ENCODE peak calls at places on chromosomes 13 and 19, in five cellular contexts. One of them, this sample, is unnamed.
A peak's percentile ranks its signal among the peaks of the same experiment; 100 is the strongest.

GRCh38 chr13:113584870-113585671 is 518 bp downstream of the TFDP1 start:
- DNase-seq in K562: peak; percentile 56
- DNase-seq in HepG2: no peak
- DNase-seq in GM12878: no peak
- DNase-seq in H1: no peak
- DNase-seq in this sample: no peak

GRCh38 chr13:30017880-30018279 is 167.5 kb upstream of the UBL3 start:
- DNase-seq in HepG2: no peak
- DNase-seq in GM12878: no peak
- DNase-seq in K562: no peak
- DNase-seq in H1: no peak
- DNase-seq in this sample: no peak

GRCh38 chr19:15283141-15283885 is 49.0 kb downstream of the BRD4 start:
- DNase-seq in GM12878: no peak
- DNase-seq in K562: no peak
- DNase-seq in H1: no peak
- DNase-seq in HepG2: no peak
- DNase-seq in this sample: no peak

GRCh38 chr13:95676100-95676774 is 702 bp upstream of the DNAJC3 start:
- DNase-seq in K562: peak; percentile 10
- DNase-seq in GM12878: no peak
- DNase-seq in HepG2: peak; percentile 50
- DNase-seq in H1: no peak
- DNase-seq in this sample: peak; percentile 22

GRCh38 chr13:90447735-90448103 is 899.8 kb upstream of the MIR17HG start:
- DNase-seq in H1: no peak
- DNase-seq in K562: no peak
- DNase-seq in HepG2: no peak
- DNase-seq in GM12878: no peak
- DNase-seq in this sample: peak; percentile 1

GRCh38 chr19:51091126-51091525 is 8.4 kb upstream of the KLK14 start:
- DNase-seq in H1: no peak
- DNase-seq in GM12878: no peak
- DNase-seq in HepG2: no peak
- DNase-seq in K562: no peak
- DNase-seq in this sample: no peak

GRCh38 chr13:71866173-71867091 is 572 bp downstream of the DACH1 start:
- DNase-seq in HepG2: no peak
- DNase-seq in H1: no peak
- DNase-seq in GM12878: no peak
- DNase-seq in K562: no peak
- DNase-seq in this sample: no peak

GRCh38 chr13:28529836-28530235 is 34.9 kb upstream of the FLT1 start:
- DNase-seq in GM12878: no peak
- DNase-seq in H1: no peak
- DNase-seq in HepG2: no peak
- DNase-seq in K562: no peak
- DNase-seq in this sample: no peak

GRCh38 chr13:99380921-99381645 is 73.9 kb upstream of the GPR183 start:
- DNase-seq in H1: no peak
- DNase-seq in HepG2: no peak
- DNase-seq in GM12878: peak; percentile 82
- DNase-seq in K562: no peak
- DNase-seq in this sample: no peak

GRCh38 chr13:71525004-71525403 is 342.0 kb downstream of the DACH1 start:
- DNase-seq in HepG2: no peak
- DNase-seq in K562: no peak
- DNase-seq in H1: no peak
- DNase-seq in GM12878: no peak
- DNase-seq in this sample: no peak

GRCh38 chr13:111315347-111315995 is 5.0 kb upstream of the TEX29 start:
- DNase-seq in K562: no peak
- DNase-seq in GM12878: no peak
- DNase-seq in HepG2: no peak
- DNase-seq in H1: no peak
- DNase-seq in this sample: no peak

GRCh38 chr13:74221752-74222151 is 87.5 kb upstream of the KLF12 start:
- DNase-seq in K562: no peak
- DNase-seq in GM12878: no peak
- DNase-seq in HepG2: peak; percentile 17
- DNase-seq in H1: no peak
- DNase-seq in this sample: no peak

GRCh38 chr19:43780706-43781525 is at the start of gene KCNN4:
- DNase-seq in H1: no peak
- DNase-seq in HepG2: no peak
- DNase-seq in K562: peak; percentile 78
- DNase-seq in GM12878: no peak
- DNase-seq in this sample: peak; percentile 71

GRCh38 chr13:75566658-75567057 is 17.1 kb downstream of the UCHL3 start:
- DNase-seq in K562: no peak
- DNase-seq in HepG2: peak; percentile 31
- DNase-seq in H1: no peak
- DNase-seq in GM12878: no peak
- DNase-seq in this sample: no peak

DNA sequence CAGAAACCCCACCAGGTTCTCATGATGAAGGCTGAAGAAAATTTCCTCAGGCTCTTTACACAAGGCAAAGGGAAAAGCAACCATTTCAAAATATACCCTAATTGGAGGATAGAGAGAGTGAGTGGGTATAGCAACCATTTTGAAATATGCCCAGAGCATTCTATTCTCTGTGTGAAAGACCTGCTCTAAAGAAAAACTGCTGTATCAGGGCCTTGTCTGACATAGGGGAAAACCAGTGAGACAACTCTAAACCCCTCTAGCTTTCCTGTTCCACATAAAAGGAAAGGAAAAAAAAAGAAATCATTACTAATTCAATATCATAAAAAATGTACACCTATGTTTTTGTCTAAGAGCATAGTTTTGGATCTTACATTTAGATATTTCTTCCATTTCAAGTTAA is 42.3 kb downstream of the TPTE2 start:
- DNase-seq in GM12878: no peak
- DNase-seq in H1: no peak
- DNase-seq in K562: no peak
- DNase-seq in HepG2: no peak
- DNase-seq in this sample: no peak
- H3K4me1 ChIP-seq in GM12878: no peaks in the 10 kb centered on the region
- H3K4me1 ChIP-seq in H1: no peaks in the 10 kb centered on the region
- H3K4me1 ChIP-seq in K562: no peaks in the 10 kb centered on the region
- H3K4me1 ChIP-seq in HepG2: no peaks in the 10 kb centered on the region
- H3K4me1 ChIP-seq in this sample: no peaks in the 10 kb centered on the region

GRCh38 chr19:939439-939838 is 13.6 kb downstream of the ARID3A start:
- DNase-seq in K562: no peak
- DNase-seq in HepG2: no peak
- DNase-seq in GM12878: no peak
- DNase-seq in H1: no peak
- DNase-seq in this sample: no peak

GRCh38 chr19:942133-942645 is 16.4 kb downstream of the ARID3A start:
- DNase-seq in K562: no peak
- DNase-seq in H1: no peak
- DNase-seq in GM12878: no peak
- DNase-seq in HepG2: no peak
- DNase-seq in this sample: no peak

GRCh38 chr19:939922-940321 is 14.1 kb downstream of the ARID3A start:
- DNase-seq in K562: no peak
- DNase-seq in H1: no peak
- DNase-seq in GM12878: no peak
- DNase-seq in HepG2: no peak
- DNase-seq in this sample: no peak

GRCh38 chr19:941292-942132 is 15.7 kb downstream of the ARID3A start:
- DNase-seq in H1: no peak
- DNase-seq in K562: no peak
- DNase-seq in GM12878: no peak
- DNase-seq in HepG2: no peak
- DNase-seq in this sample: no peak

DNA sequence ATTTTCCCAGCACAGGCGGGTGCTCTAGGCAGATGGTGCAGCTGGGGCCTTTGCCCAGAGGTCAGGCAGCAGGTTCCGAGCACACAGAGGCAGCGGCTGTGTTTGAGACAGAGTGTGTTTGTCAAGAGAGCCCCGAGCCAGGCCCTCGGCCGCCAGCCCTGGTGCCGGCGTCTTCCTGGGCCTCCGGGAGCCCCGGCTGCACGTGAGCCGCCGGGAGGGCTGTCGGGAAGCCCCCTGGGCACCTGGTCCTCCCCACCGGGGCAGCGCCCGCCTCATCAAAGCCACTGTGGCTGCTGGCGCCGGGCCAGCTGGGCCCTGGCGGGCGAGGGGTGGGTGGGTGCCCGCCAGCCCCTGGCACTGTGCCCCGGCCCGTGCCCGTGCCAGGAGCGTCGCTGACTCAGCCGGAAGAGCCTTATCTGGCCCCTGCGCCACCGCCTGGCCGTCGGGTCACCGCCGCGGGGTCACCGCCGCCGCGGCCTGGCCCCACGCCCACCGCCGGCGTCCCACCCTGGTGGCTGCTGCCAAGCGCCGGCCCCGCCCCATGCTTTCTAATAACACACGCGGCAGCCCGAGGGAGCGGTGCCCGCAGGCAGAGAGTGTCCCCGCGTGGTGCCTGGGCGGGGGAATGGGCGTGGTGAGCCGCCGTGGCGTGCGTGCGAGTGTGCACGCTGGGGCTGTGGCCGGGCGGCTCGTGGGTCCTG is 14.9 kb downstream of the ARID3A start:
- DNase-seq in GM12878: no peak
- DNase-seq in H1: no peak
- DNase-seq in K562: no peak
- DNase-seq in HepG2: no peak
- DNase-seq in this sample: no peak
- TF ChIP-seq ATF3 in GM12878: no peak
- TF ChIP-seq ATF3 in H1: no peak
- TF ChIP-seq ATF3 in K562: no peak
- TF ChIP-seq ATF3 in HepG2: no peak
- TF ChIP-seq ATF3 in this sample: no peak

GRCh38 chr13:109785892-109786450 is 412 bp downstream of the IRS2 start:
- DNase-seq in H1: no peak
- DNase-seq in K562: peak; percentile 49
- DNase-seq in GM12878: no peak
- DNase-seq in HepG2: no peak
- DNase-seq in this sample: no peak

GRCh38 chr13:109784590-109785140 is 1.7 kb downstream of the IRS2 start:
- DNase-seq in H1: no peak
- DNase-seq in GM12878: no peak
- DNase-seq in K562: no peak
- DNase-seq in HepG2: no peak
- DNase-seq in this sample: no peak

GRCh38 chr13:109786457-109787134 is at the start of gene IRS2:
- DNase-seq in GM12878: no peak
- DNase-seq in HepG2: no peak
- DNase-seq in K562: peak; percentile 86
- DNase-seq in H1: peak; percentile 61
- DNase-seq in this sample: peak; percentile 81

GRCh38 chr13:109783815-109784589 is 2.4 kb downstream of the IRS2 start:
- DNase-seq in HepG2: no peak
- DNase-seq in K562: no peak
- DNase-seq in H1: no peak
- DNase-seq in GM12878: no peak
- DNase-seq in this sample: no peak

DNA sequence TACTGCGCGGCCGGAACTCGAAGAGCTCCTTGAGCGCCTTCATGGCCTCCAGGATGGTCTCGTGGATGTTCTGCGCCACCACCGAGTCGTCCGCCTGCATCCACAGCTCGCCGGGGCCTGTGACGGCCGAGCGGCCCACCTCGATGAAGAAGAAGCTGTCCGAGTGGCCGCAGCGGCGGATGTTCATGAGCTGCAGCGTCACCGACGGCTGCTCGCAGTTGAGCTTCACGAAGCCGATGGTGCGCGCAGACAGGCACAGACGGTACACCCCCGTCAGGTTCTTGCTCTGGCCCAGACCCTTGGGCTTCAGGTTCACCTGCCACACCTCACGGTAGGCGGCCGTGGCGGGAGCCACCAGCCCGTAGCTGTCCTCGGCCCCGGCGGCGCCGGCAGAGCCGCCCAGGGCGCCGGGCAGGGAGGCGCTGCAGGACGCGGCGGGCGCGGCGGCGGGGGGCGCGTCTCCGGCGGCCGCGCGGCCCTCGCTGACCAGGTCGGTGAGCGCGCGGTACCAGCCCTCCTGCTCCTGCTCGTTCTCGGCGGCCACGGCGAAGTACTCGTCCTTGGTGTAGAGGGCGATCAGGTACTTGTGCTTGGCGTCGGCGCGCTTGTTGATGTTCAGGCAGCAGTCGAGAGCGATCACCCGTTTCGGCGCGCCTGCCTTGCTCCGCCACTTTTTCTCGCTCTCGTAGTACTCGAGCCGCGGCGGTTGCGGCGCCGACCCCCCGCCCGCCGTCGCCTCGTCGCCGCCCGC is 1.1 kb downstream of the IRS2 start:
- DNase-seq in K562: no peak
- DNase-seq in H1: no peak
- DNase-seq in HepG2: no peak
- DNase-seq in GM12878: no peak
- DNase-seq in this sample: no peak
- H4K20me1 ChIP-seq in K562: no peaks in the 10 kb centered on the region
- H4K20me1 ChIP-seq in H1: peaks cover 10% of the 10 kb centered on the region
- H4K20me1 ChIP-seq in HepG2: no peaks in the 10 kb centered on the region
- H4K20me1 ChIP-seq in GM12878: no peaks in the 10 kb centered on the region
- H4K20me1 ChIP-seq in this sample: no peaks in the 10 kb centered on the region

DNA sequence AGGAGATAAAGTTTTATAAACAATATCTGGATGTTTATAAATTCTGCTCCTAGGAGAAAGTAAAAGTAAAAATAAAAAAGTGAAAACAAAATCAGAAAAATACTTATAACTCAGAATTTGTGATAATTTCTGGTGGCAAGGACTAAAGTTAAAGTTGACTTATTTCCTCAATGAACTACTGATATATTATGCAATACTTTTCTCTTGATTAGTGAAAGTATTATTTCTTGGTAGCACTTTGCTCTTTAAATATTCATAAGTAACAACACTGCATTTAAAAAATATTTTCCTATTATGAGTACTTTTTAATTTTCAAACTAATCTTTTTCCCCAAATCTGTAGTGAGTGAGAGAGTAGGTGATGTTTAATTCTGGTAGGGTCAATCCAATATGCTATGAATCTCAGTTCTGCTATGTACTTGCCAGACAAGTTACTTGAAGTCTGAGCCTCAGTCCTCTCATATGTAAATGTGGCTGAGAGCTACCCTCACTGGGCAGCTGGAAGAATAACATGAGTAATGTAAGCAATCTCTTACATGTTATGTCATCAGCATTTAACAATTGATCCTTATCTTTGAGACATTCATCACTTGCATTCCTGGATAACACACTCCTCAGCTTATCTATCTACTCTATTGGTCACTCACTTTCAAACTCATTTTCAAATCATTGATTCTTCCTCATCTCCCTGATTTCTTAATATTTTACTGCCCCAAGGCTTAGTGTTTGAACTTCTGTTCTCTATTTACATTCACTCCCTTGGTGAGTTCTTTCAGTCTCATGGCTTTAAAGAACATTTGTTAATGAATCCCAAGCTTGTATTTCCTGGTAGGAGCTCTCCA is 239.0 kb downstream of the RGCC start:
- DNase-seq in GM12878: no peak
- DNase-seq in HepG2: peak; percentile 2
- DNase-seq in H1: peak; percentile 15
- DNase-seq in K562: no peak
- DNase-seq in this sample: peak; percentile 61
- H3K4me1 ChIP-seq in GM12878: peaks cover 9% of the 10 kb centered on the region
- H3K4me1 ChIP-seq in HepG2: no peaks in the 10 kb centered on the region
- H3K4me1 ChIP-seq in H1: peaks cover 2% of the 10 kb centered on the region
- H3K4me1 ChIP-seq in K562: peaks cover 6% of the 10 kb centered on the region
- H3K4me1 ChIP-seq in this sample: peaks cover 38% of the 10 kb centered on the region

This sample was measured in HCT116.